ENCODE peak calls at places on chromosomes 12 and 14, in eight cellular contexts. R, Q, N, I, K, W, T and U are unnamed samples.

GRCh38 chr12:52800259-52800917 is 4.5 kb upstream of the KRT3 start:
- ATAC-seq in R (no peak), W (no peak), T (no peak), N (no peak), I (no peak), K (no peak), Q (no peak), U (no peak)

GRCh38 chr12:120861074-120861795 is 42.9 kb downstream of the SPPL3 start:
- ATAC-seq in N (no peak), R (no peak), T (no peak), Q (no peak), K (no peak), I (no peak), W (no peak), U (no peak)

GRCh38 chr14:92316937-92317336 is 6.0 kb upstream of the SLC24A4 start:
- ATAC-seq in K (no peak), I (no peak), N (peak; percentile 94), W (no peak), Q (no peak), R (no peak), T (no peak), U (no peak)

GRCh38 chr14:106506901-106507305 is 980.5 kb downstream of the TMEM121 start:
- ATAC-seq in N (no peak), Q (no peak), W (peak; percentile 82), K (no peak), T (no peak), I (no peak), R (no peak), U (no peak)

GRCh38 chr12:124488520-124488919 is 78.9 kb downstream of the NCOR2 start:
- ATAC-seq in W (no peak), I (no peak), T (no peak), Q (no peak), N (no peak), K (no peak), R (no peak), U (peak; percentile 52)

GRCh38 chr12:124233041-124233836 is 61.7 kb upstream of the RFLNA start:
- ATAC-seq in T (no peak), R (peak; percentile 31), I (peak; percentile 75), Q (no peak), N (no peak), K (no peak), W (no peak), U (no peak)

GRCh38 chr14:58138065-58138718 is 13.8 kb downstream of the ARMH4 start:
- ATAC-seq in Q (no peak), N (no peak), K (no peak), T (no peak), W (no peak), I (no peak), R (no peak), U (no peak)

GRCh38 chr12:15726029-15726756 is 63.0 kb downstream of the EPS8 start:
- ATAC-seq in W (no peak), K (no peak), N (no peak), Q (peak; percentile 24), R (peak; percentile 41), T (no peak), I (no peak), U (no peak)

GRCh38 chr12:97637770-97638169 is 175.2 kb downstream of the RMST start:
- ATAC-seq in K (no peak), T (no peak), W (no peak), Q (no peak), R (no peak), I (no peak), N (no peak), U (no peak)

GRCh38 chr12:85872497-85873091 is 1.5 kb upstream of the NTS start:
- ATAC-seq in R (peak; percentile 82), I (peak; percentile 61), N (peak; percentile 63), K (no peak), W (no peak), T (no peak), Q (no peak), U (no peak)

GRCh38 chr14:77276295-77276935 is 5.4 kb upstream of the NGB start:
- ATAC-seq in W (no peak), Q (no peak), I (no peak), R (no peak), N (no peak), K (no peak), T (no peak), U (no peak)

GRCh38 chr12:62986844-62987243 is 51.9 kb upstream of the PPM1H start:
- ATAC-seq in Q (no peak), I (no peak), W (no peak), N (no peak), R (no peak), T (no peak), K (no peak), U (no peak)

GRCh38 chr12:4012073-4012472 is 138.9 kb upstream of the PARP11 start:
- ATAC-seq in N (no peak), W (no peak), T (no peak), I (no peak), K (no peak), Q (no peak), R (no peak), U (no peak)

GRCh38 chr14:101887219-101887618 is 77.2 kb upstream of the DYNC1H1 start:
- ATAC-seq in I (no peak), T (no peak), N (no peak), W (no peak), K (no peak), Q (no peak), R (no peak), U (no peak)

GRCh38 chr12:22437031-22437806 is 102.7 kb upstream of the ST8SIA1 start:
- ATAC-seq in W (no peak), I (no peak), N (no peak), K (no peak), T (no peak), R (no peak), Q (no peak), U (no peak)

GRCh38 chr12:94761559-94761958 is 111.2 kb upstream of the TMCC3 start:
- ATAC-seq in I (peak; percentile 82), Q (no peak), T (no peak), N (peak; percentile 76), R (peak; percentile 41), K (no peak), W (peak; percentile 24), U (no peak)

GRCh38 chr12:124294686-124295315 is at the start of gene RFLNA:
- ATAC-seq in N (peak; percentile 72), K (peak; percentile 42), R (peak; percentile 82), T (peak; percentile 21), I (peak; percentile 85), Q (peak; percentile 51), W (no peak), U (peak; percentile 62)

GRCh38 chr12:18797604-18798003 is 59.7 kb downstream of the CAPZA3 start:
- ATAC-seq in W (no peak), T (no peak), K (no peak), R (no peak), Q (no peak), N (no peak), I (no peak), U (no peak)

GRCh38 chr14:31414190-31414833 is 6.0 kb downstream of the HEATR5A start:
- ATAC-seq in I (peak; percentile 27), N (peak; percentile 41), Q (no peak), W (no peak), K (no peak), R (no peak), T (no peak), U (no peak)

GRCh38 chr14:105229099-105229655 is 19.2 kb upstream of the BTBD6 start:
- ATAC-seq in Q (no peak), I (no peak), W (no peak), N (no peak), K (no peak), R (no peak), T (no peak), U (no peak)
- H3K36me3 ChIP-seq in Q (no peaks in the 10 kb centered on the region), I (peaks cover 12% of the 10 kb centered on the region), W (no peaks in the 10 kb centered on the region), N (no peaks in the 10 kb centered on the region), K (no peaks in the 10 kb centered on the region), R (no peaks in the 10 kb centered on the region), T (no peaks in the 10 kb centered on the region), U (peaks cover 47% of the 10 kb centered on the region)

GRCh38 chr12:99097170-99097569 is 452.1 kb downstream of the APAF1 start:
- ATAC-seq in W (no peak), T (no peak), Q (no peak), K (no peak), I (no peak), N (no peak), R (no peak), U (no peak)

DNA sequence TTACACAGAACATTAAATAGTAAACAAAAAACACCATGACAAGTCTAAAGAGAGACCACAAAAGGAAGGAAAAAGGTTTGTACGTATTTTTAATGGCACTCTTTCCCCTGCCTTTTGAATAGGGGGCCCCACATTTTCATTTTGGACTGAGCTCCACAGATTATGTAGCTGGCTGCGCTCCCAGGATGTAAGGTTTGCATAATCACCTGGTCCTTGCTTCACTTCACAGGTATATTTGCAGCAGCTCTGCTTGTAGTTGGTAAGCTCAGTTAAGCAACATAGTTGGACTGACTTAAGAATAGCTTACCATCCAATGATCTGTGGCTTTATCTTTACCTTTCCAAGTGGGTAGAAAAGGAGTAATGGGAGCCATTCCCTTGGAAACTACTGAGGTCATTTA is 454.7 kb downstream of the APAF1 start:
- ATAC-seq in Q (no peak), T (no peak), K (no peak), R (no peak), W (no peak), N (no peak), I (no peak), U (no peak)
- H3K4me3 ChIP-seq in Q (no peak overlapping the region), T (no peak overlapping the region), K (no peak overlapping the region), R (no peak overlapping the region), W (no peak overlapping the region), N (no peak overlapping the region), I (no peak overlapping the region), U (no peak overlapping the region)

DNA sequence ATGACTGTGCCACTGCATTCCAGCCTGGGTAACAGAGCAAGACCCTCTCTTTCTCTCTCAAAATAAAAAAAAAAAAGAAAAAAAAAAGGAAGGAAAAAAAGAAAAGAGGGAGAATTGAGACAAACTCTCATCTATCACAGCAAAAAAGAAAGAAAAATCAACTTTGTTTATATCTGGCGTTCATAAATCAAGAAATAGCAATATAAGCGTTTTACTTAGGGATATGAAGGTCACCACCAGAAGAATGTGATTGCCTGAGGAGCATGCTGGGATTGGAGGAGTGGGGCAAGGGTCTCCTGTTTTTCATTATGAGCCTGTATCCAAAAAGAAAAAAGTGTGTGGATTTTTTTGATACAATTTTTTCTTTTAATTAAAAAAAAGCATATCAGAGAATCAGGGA is 78.4 kb downstream of the HECTD4 start:
- ATAC-seq in I (no peak), Q (no peak), K (no peak), N (no peak), W (no peak), R (no peak), T (no peak), U (no peak)
- H3K36me3 ChIP-seq in I (peaks cover 11% of the 10 kb centered on the region), Q (no peaks in the 10 kb centered on the region), K (no peaks in the 10 kb centered on the region), N (no peaks in the 10 kb centered on the region), W (no peaks in the 10 kb centered on the region), R (no peaks in the 10 kb centered on the region), T (peaks cover 3% of the 10 kb centered on the region), U (no peaks in the 10 kb centered on the region)

GRCh38 chr12:2098852-2099251 is 46.1 kb downstream of the CACNA1C start:
- ATAC-seq in I (no peak), K (no peak), N (no peak), Q (peak; percentile 43), R (no peak), W (no peak), T (no peak), U (no peak)
- H3K4me3 ChIP-seq in I (no peak overlapping the region), K (no peak overlapping the region), N (no peak overlapping the region), Q (no peak overlapping the region), R (no peak overlapping the region), W (no peak overlapping the region), T (no peak overlapping the region), U (no peak overlapping the region)